ENCODE peak calls at places on chromosomes 12 and 14, in seven cellular contexts. O is NCI-H1105 treated with DMSO at 0.1 percent for 48 hours; A is GM19239; Z is A549; C is ovary; B is NCI-H774; E is activated CD8-positive, alpha-beta memory T cell treated with anti-CD3 and anti-CD28 coated beads for 48 hours. S is an unnamed sample.
A peak's percentile ranks its signal among the peaks of the same experiment; 100 is the strongest.

GRCh38 chr12:29980304-29980703 is 196.6 kb upstream of the TMTC1 start:
- DNase-seq in O (no peak), A (no peak), Z (no peak), C (no peak), B (no peak), E (no peak), S (no peak)

GRCh38 chr12:41656454-41656853 is 468.3 kb downstream of the PDZRN4 start:
- DNase-seq in O (no peak), A (no peak), Z (no peak), C (no peak), B (no peak), E (no peak), S (no peak)

GRCh38 chr12:118498171-118498570 is 121.8 kb downstream of the SUDS3 start:
- DNase-seq in O (no peak), A (no peak), Z (no peak), C (no peak), B (no peak), E (no peak), S (no peak)

GRCh38 chr12:104682790-104683279 is 226.1 kb downstream of the CHST11 start:
- DNase-seq in O (no peak), A (peak; percentile 54), Z (no peak), C (no peak), B (no peak), E (peak; percentile 48), S (no peak)

GRCh38 chr12:128365032-128365431 is 98.1 kb downstream of the TMEM132C start:
- DNase-seq in O (no peak), A (no peak), Z (no peak), C (no peak), B (no peak), E (no peak), S (no peak)

GRCh38 chr12:28424965-28425364 is 234.7 kb downstream of the CCDC91 start:
- DNase-seq in O (no peak), A (no peak), Z (no peak), C (peak; percentile 22), B (no peak), E (no peak), S (no peak)

GRCh38 chr14:94011795-94012194 is 14.3 kb upstream of the OTUB2 start:
- DNase-seq in O (peak; percentile 17), A (no peak), Z (no peak), C (no peak), B (no peak), E (no peak), S (no peak)

GRCh38 chr12:91424506-91424905 is 241.9 kb upstream of the DCN start:
- DNase-seq in O (no peak), A (no peak), Z (no peak), C (no peak), B (no peak), E (no peak), S (no peak)

GRCh38 chr14:22838631-22839041 is 2.3 kb downstream of the MMP14 start:
- DNase-seq in O (no peak), A (no peak), Z (no peak), C (no peak), B (no peak), E (no peak), S (no peak)

GRCh38 chr12:6551496-6552139 is 4.2 kb downstream of the IFFO1 start:
- DNase-seq in O (no peak), A (no peak), Z (no peak), C (no peak), B (no peak), E (no peak), S (no peak)

S was measured in GM18507.